ENCODE peak calls at places on chromosomes 2 and 18, in nine cellular contexts. One of them, this sample, is unnamed.

GRCh38 chr2:215590353-215590752 is 154.5 kb upstream of the FN1 start:
- DNase-seq in activated naive CD4-positive, alpha-beta T cell treated with anti-CD3 and anti-CD28 coated beads, Interleukin-2, amount 50 U/mL, for 72 hours: no peak
- DNase-seq in neural progenitor cell: no peak
- DNase-seq in left colon: no peak
- DNase-seq in epithelial cell of esophagus: peak
- DNase-seq in GM06990: no peak
- DNase-seq in neural crest cell: no peak
- DNase-seq in H7: no peak
- DNase-seq in stimulated activated CD4-positive, alpha-beta T cell treated with anti-CD3 and anti-CD28 coated beads, TNF-alpha, amount 100 ng/mL, for 1 hour: no peak
- DNase-seq in this sample: no peak

GRCh38 chr2:39772086-39772811 is 6.8 kb downstream of the THUMPD2 start:
- DNase-seq in activated naive CD4-positive, alpha-beta T cell treated with anti-CD3 and anti-CD28 coated beads, Interleukin-2, amount 50 U/mL, for 72 hours: no peak
- DNase-seq in neural progenitor cell: no peak
- DNase-seq in left colon: no peak
- DNase-seq in epithelial cell of esophagus: peak
- DNase-seq in GM06990: no peak
- DNase-seq in neural crest cell: no peak
- DNase-seq in H7: no peak
- DNase-seq in stimulated activated CD4-positive, alpha-beta T cell treated with anti-CD3 and anti-CD28 coated beads, TNF-alpha, amount 100 ng/mL, for 1 hour: no peak
- DNase-seq in this sample: no peak

GRCh38 chr18:57073516-57074187 is 73.2 kb upstream of the BOD1L2 start:
- DNase-seq in activated naive CD4-positive, alpha-beta T cell treated with anti-CD3 and anti-CD28 coated beads, Interleukin-2, amount 50 U/mL, for 72 hours: no peak
- DNase-seq in neural progenitor cell: no peak
- DNase-seq in left colon: no peak
- DNase-seq in epithelial cell of esophagus: no peak
- DNase-seq in GM06990: no peak
- DNase-seq in neural crest cell: no peak
- DNase-seq in H7: no peak
- DNase-seq in stimulated activated CD4-positive, alpha-beta T cell treated with anti-CD3 and anti-CD28 coated beads, TNF-alpha, amount 100 ng/mL, for 1 hour: no peak
- DNase-seq in this sample: no peak

GRCh38 chr18:77560334-77560970 is 310.8 kb downstream of the GALR1 start:
- DNase-seq in activated naive CD4-positive, alpha-beta T cell treated with anti-CD3 and anti-CD28 coated beads, Interleukin-2, amount 50 U/mL, for 72 hours: no peak
- DNase-seq in neural progenitor cell: no peak
- DNase-seq in left colon: no peak
- DNase-seq in epithelial cell of esophagus: no peak
- DNase-seq in GM06990: no peak
- DNase-seq in neural crest cell: no peak
- DNase-seq in H7: no peak
- DNase-seq in stimulated activated CD4-positive, alpha-beta T cell treated with anti-CD3 and anti-CD28 coated beads, TNF-alpha, amount 100 ng/mL, for 1 hour: no peak
- DNase-seq in this sample: no peak

GRCh38 chr2:10504994-10505820 is 57.1 kb upstream of the ODC1 start:
- DNase-seq in activated naive CD4-positive, alpha-beta T cell treated with anti-CD3 and anti-CD28 coated beads, Interleukin-2, amount 50 U/mL, for 72 hours: no peak
- DNase-seq in neural progenitor cell: no peak
- DNase-seq in left colon: no peak
- DNase-seq in epithelial cell of esophagus: no peak
- DNase-seq in GM06990: no peak
- DNase-seq in neural crest cell: no peak
- DNase-seq in H7: peak
- DNase-seq in stimulated activated CD4-positive, alpha-beta T cell treated with anti-CD3 and anti-CD28 coated beads, TNF-alpha, amount 100 ng/mL, for 1 hour: no peak
- DNase-seq in this sample: no peak

GRCh38 chr2:84491741-84492140 is 24.6 kb upstream of the DNAH6 start:
- DNase-seq in activated naive CD4-positive, alpha-beta T cell treated with anti-CD3 and anti-CD28 coated beads, Interleukin-2, amount 50 U/mL, for 72 hours: no peak
- DNase-seq in neural progenitor cell: no peak
- DNase-seq in left colon: no peak
- DNase-seq in epithelial cell of esophagus: no peak
- DNase-seq in GM06990: no peak
- DNase-seq in neural crest cell: no peak
- DNase-seq in H7: no peak
- DNase-seq in stimulated activated CD4-positive, alpha-beta T cell treated with anti-CD3 and anti-CD28 coated beads, TNF-alpha, amount 100 ng/mL, for 1 hour: no peak
- DNase-seq in this sample: no peak

GRCh38 chr2:43171789-43172188 is 54.6 kb downstream of the ZFP36L2 start:
- DNase-seq in activated naive CD4-positive, alpha-beta T cell treated with anti-CD3 and anti-CD28 coated beads, Interleukin-2, amount 50 U/mL, for 72 hours: no peak
- DNase-seq in neural progenitor cell: no peak
- DNase-seq in left colon: peak
- DNase-seq in epithelial cell of esophagus: no peak
- DNase-seq in GM06990: no peak
- DNase-seq in neural crest cell: no peak
- DNase-seq in H7: no peak
- DNase-seq in stimulated activated CD4-positive, alpha-beta T cell treated with anti-CD3 and anti-CD28 coated beads, TNF-alpha, amount 100 ng/mL, for 1 hour: no peak
- DNase-seq in this sample: no peak

GRCh38 chr18:49061239-49061905 is 110.6 kb upstream of the SMAD7 start:
- DNase-seq in activated naive CD4-positive, alpha-beta T cell treated with anti-CD3 and anti-CD28 coated beads, Interleukin-2, amount 50 U/mL, for 72 hours: no peak
- DNase-seq in neural progenitor cell: no peak
- DNase-seq in left colon: no peak
- DNase-seq in epithelial cell of esophagus: no peak
- DNase-seq in GM06990: no peak
- DNase-seq in neural crest cell: no peak
- DNase-seq in H7: no peak
- DNase-seq in stimulated activated CD4-positive, alpha-beta T cell treated with anti-CD3 and anti-CD28 coated beads, TNF-alpha, amount 100 ng/mL, for 1 hour: no peak
- DNase-seq in this sample: no peak

GRCh38 chr2:188850786-188851185 is 123.4 kb upstream of the COL3A1 start:
- DNase-seq in activated naive CD4-positive, alpha-beta T cell treated with anti-CD3 and anti-CD28 coated beads, Interleukin-2, amount 50 U/mL, for 72 hours: no peak
- DNase-seq in neural progenitor cell: no peak
- DNase-seq in left colon: no peak
- DNase-seq in epithelial cell of esophagus: no peak
- DNase-seq in GM06990: no peak
- DNase-seq in neural crest cell: no peak
- DNase-seq in H7: no peak
- DNase-seq in stimulated activated CD4-positive, alpha-beta T cell treated with anti-CD3 and anti-CD28 coated beads, TNF-alpha, amount 100 ng/mL, for 1 hour: no peak
- DNase-seq in this sample: no peak

GRCh38 chr18:22816266-22817176 is 116.6 kb upstream of the RBBP8 start:
- DNase-seq in activated naive CD4-positive, alpha-beta T cell treated with anti-CD3 and anti-CD28 coated beads, Interleukin-2, amount 50 U/mL, for 72 hours: no peak
- DNase-seq in neural progenitor cell: no peak
- DNase-seq in left colon: peak
- DNase-seq in epithelial cell of esophagus: no peak
- DNase-seq in GM06990: no peak
- DNase-seq in neural crest cell: no peak
- DNase-seq in H7: no peak
- DNase-seq in stimulated activated CD4-positive, alpha-beta T cell treated with anti-CD3 and anti-CD28 coated beads, TNF-alpha, amount 100 ng/mL, for 1 hour: no peak
- DNase-seq in this sample: no peak

GRCh38 chr2:100230754-100231153 is 88.4 kb upstream of the AFF3 start:
- DNase-seq in activated naive CD4-positive, alpha-beta T cell treated with anti-CD3 and anti-CD28 coated beads, Interleukin-2, amount 50 U/mL, for 72 hours: no peak
- DNase-seq in neural progenitor cell: no peak
- DNase-seq in left colon: no peak
- DNase-seq in epithelial cell of esophagus: no peak
- DNase-seq in GM06990: no peak
- DNase-seq in neural crest cell: no peak
- DNase-seq in H7: no peak
- DNase-seq in stimulated activated CD4-positive, alpha-beta T cell treated with anti-CD3 and anti-CD28 coated beads, TNF-alpha, amount 100 ng/mL, for 1 hour: no peak
- DNase-seq in this sample: no peak

GRCh38 chr2:121356058-121356640 is 71.1 kb upstream of the TFCP2L1 start:
- DNase-seq in activated naive CD4-positive, alpha-beta T cell treated with anti-CD3 and anti-CD28 coated beads, Interleukin-2, amount 50 U/mL, for 72 hours: peak
- DNase-seq in neural progenitor cell: peak
- DNase-seq in left colon: peak
- DNase-seq in epithelial cell of esophagus: peak
- DNase-seq in GM06990: no peak
- DNase-seq in neural crest cell: peak
- DNase-seq in H7: peak
- DNase-seq in stimulated activated CD4-positive, alpha-beta T cell treated with anti-CD3 and anti-CD28 coated beads, TNF-alpha, amount 100 ng/mL, for 1 hour: no peak
- DNase-seq in this sample: peak

GRCh38 chr2:134137182-134137595 is 116.7 kb upstream of the MGAT5 start:
- DNase-seq in activated naive CD4-positive, alpha-beta T cell treated with anti-CD3 and anti-CD28 coated beads, Interleukin-2, amount 50 U/mL, for 72 hours: no peak
- DNase-seq in neural progenitor cell: no peak
- DNase-seq in left colon: no peak
- DNase-seq in epithelial cell of esophagus: peak
- DNase-seq in GM06990: no peak
- DNase-seq in neural crest cell: no peak
- DNase-seq in H7: no peak
- DNase-seq in stimulated activated CD4-positive, alpha-beta T cell treated with anti-CD3 and anti-CD28 coated beads, TNF-alpha, amount 100 ng/mL, for 1 hour: no peak
- DNase-seq in this sample: no peak

GRCh38 chr18:69951182-69951581 is 3.5 kb upstream of the CD226 start:
- DNase-seq in activated naive CD4-positive, alpha-beta T cell treated with anti-CD3 and anti-CD28 coated beads, Interleukin-2, amount 50 U/mL, for 72 hours: no peak
- DNase-seq in neural progenitor cell: no peak
- DNase-seq in left colon: no peak
- DNase-seq in epithelial cell of esophagus: no peak
- DNase-seq in GM06990: no peak
- DNase-seq in neural crest cell: no peak
- DNase-seq in H7: no peak
- DNase-seq in stimulated activated CD4-positive, alpha-beta T cell treated with anti-CD3 and anti-CD28 coated beads, TNF-alpha, amount 100 ng/mL, for 1 hour: no peak
- DNase-seq in this sample: no peak

GRCh38 chr2:48548871-48549270 is 18.9 kb downstream of the STON1 start:
- DNase-seq in activated naive CD4-positive, alpha-beta T cell treated with anti-CD3 and anti-CD28 coated beads, Interleukin-2, amount 50 U/mL, for 72 hours: no peak
- DNase-seq in neural progenitor cell: peak
- DNase-seq in left colon: no peak
- DNase-seq in epithelial cell of esophagus: no peak
- DNase-seq in GM06990: no peak
- DNase-seq in neural crest cell: no peak
- DNase-seq in H7: no peak
- DNase-seq in stimulated activated CD4-positive, alpha-beta T cell treated with anti-CD3 and anti-CD28 coated beads, TNF-alpha, amount 100 ng/mL, for 1 hour: no peak
- DNase-seq in this sample: no peak

GRCh38 chr2:177611310-177611886 is 218.8 kb downstream of the AGPS start:
- DNase-seq in activated naive CD4-positive, alpha-beta T cell treated with anti-CD3 and anti-CD28 coated beads, Interleukin-2, amount 50 U/mL, for 72 hours: no peak
- DNase-seq in neural progenitor cell: no peak
- DNase-seq in left colon: no peak
- DNase-seq in epithelial cell of esophagus: peak
- DNase-seq in GM06990: no peak
- DNase-seq in neural crest cell: no peak
- DNase-seq in H7: no peak
- DNase-seq in stimulated activated CD4-positive, alpha-beta T cell treated with anti-CD3 and anti-CD28 coated beads, TNF-alpha, amount 100 ng/mL, for 1 hour: no peak
- DNase-seq in this sample: no peak

GRCh38 chr2:170054996-170055395 is 123.0 kb upstream of the MYO3B start:
- DNase-seq in activated naive CD4-positive, alpha-beta T cell treated with anti-CD3 and anti-CD28 coated beads, Interleukin-2, amount 50 U/mL, for 72 hours: no peak
- DNase-seq in neural progenitor cell: no peak
- DNase-seq in left colon: no peak
- DNase-seq in epithelial cell of esophagus: no peak
- DNase-seq in GM06990: no peak
- DNase-seq in neural crest cell: no peak
- DNase-seq in H7: no peak
- DNase-seq in stimulated activated CD4-positive, alpha-beta T cell treated with anti-CD3 and anti-CD28 coated beads, TNF-alpha, amount 100 ng/mL, for 1 hour: no peak
- DNase-seq in this sample: no peak

GRCh38 chr18:75212626-75213110 is 2.1 kb downstream of the TSHZ1 start:
- DNase-seq in activated naive CD4-positive, alpha-beta T cell treated with anti-CD3 and anti-CD28 coated beads, Interleukin-2, amount 50 U/mL, for 72 hours: no peak
- DNase-seq in neural progenitor cell: no peak
- DNase-seq in left colon: no peak
- DNase-seq in epithelial cell of esophagus: peak
- DNase-seq in GM06990: no peak
- DNase-seq in neural crest cell: no peak
- DNase-seq in H7: no peak
- DNase-seq in stimulated activated CD4-positive, alpha-beta T cell treated with anti-CD3 and anti-CD28 coated beads, TNF-alpha, amount 100 ng/mL, for 1 hour: no peak
- DNase-seq in this sample: no peak

GRCh38 chr2:33680906-33681305 is 81.8 kb upstream of the FAM98A start:
- DNase-seq in activated naive CD4-positive, alpha-beta T cell treated with anti-CD3 and anti-CD28 coated beads, Interleukin-2, amount 50 U/mL, for 72 hours: no peak
- DNase-seq in neural progenitor cell: no peak
- DNase-seq in left colon: no peak
- DNase-seq in epithelial cell of esophagus: no peak
- DNase-seq in GM06990: no peak
- DNase-seq in neural crest cell: no peak
- DNase-seq in H7: no peak
- DNase-seq in stimulated activated CD4-positive, alpha-beta T cell treated with anti-CD3 and anti-CD28 coated beads, TNF-alpha, amount 100 ng/mL, for 1 hour: no peak
- DNase-seq in this sample: no peak

GRCh38 chr2:85468704-85469349 is 50.3 kb downstream of the SH2D6 start:
- DNase-seq in activated naive CD4-positive, alpha-beta T cell treated with anti-CD3 and anti-CD28 coated beads, Interleukin-2, amount 50 U/mL, for 72 hours: no peak
- DNase-seq in neural progenitor cell: peak
- DNase-seq in left colon: peak
- DNase-seq in epithelial cell of esophagus: peak
- DNase-seq in GM06990: no peak
- DNase-seq in neural crest cell: no peak
- DNase-seq in H7: peak
- DNase-seq in stimulated activated CD4-positive, alpha-beta T cell treated with anti-CD3 and anti-CD28 coated beads, TNF-alpha, amount 100 ng/mL, for 1 hour: no peak
- DNase-seq in this sample: no peak

GRCh38 chr18:35616664-35617423 is 35.3 kb downstream of the GALNT1 start:
- DNase-seq in activated naive CD4-positive, alpha-beta T cell treated with anti-CD3 and anti-CD28 coated beads, Interleukin-2, amount 50 U/mL, for 72 hours: peak
- DNase-seq in neural progenitor cell: no peak
- DNase-seq in left colon: peak
- DNase-seq in epithelial cell of esophagus: peak
- DNase-seq in GM06990: peak
- DNase-seq in neural crest cell: no peak
- DNase-seq in H7: no peak
- DNase-seq in stimulated activated CD4-positive, alpha-beta T cell treated with anti-CD3 and anti-CD28 coated beads, TNF-alpha, amount 100 ng/mL, for 1 hour: peak
- DNase-seq in this sample: peak

GRCh38 chr2:233418052-233418760 is 63.9 kb downstream of the DGKD start:
- DNase-seq in activated naive CD4-positive, alpha-beta T cell treated with anti-CD3 and anti-CD28 coated beads, Interleukin-2, amount 50 U/mL, for 72 hours: no peak
- DNase-seq in neural progenitor cell: no peak
- DNase-seq in left colon: no peak
- DNase-seq in epithelial cell of esophagus: no peak
- DNase-seq in GM06990: no peak
- DNase-seq in neural crest cell: no peak
- DNase-seq in H7: no peak
- DNase-seq in stimulated activated CD4-positive, alpha-beta T cell treated with anti-CD3 and anti-CD28 coated beads, TNF-alpha, amount 100 ng/mL, for 1 hour: no peak
- DNase-seq in this sample: no peak

GRCh38 chr18:63505566-63506335 is 29.0 kb downstream of the SERPINB5 start:
- DNase-seq in activated naive CD4-positive, alpha-beta T cell treated with anti-CD3 and anti-CD28 coated beads, Interleukin-2, amount 50 U/mL, for 72 hours: peak
- DNase-seq in neural progenitor cell: peak
- DNase-seq in left colon: peak
- DNase-seq in epithelial cell of esophagus: peak
- DNase-seq in GM06990: no peak
- DNase-seq in neural crest cell: no peak
- DNase-seq in H7: peak
- DNase-seq in stimulated activated CD4-positive, alpha-beta T cell treated with anti-CD3 and anti-CD28 coated beads, TNF-alpha, amount 100 ng/mL, for 1 hour: no peak
- DNase-seq in this sample: peak

GRCh38 chr2:21055879-21056790 is 12.3 kb upstream of the APOB start:
- DNase-seq in activated naive CD4-positive, alpha-beta T cell treated with anti-CD3 and anti-CD28 coated beads, Interleukin-2, amount 50 U/mL, for 72 hours: no peak
- DNase-seq in neural progenitor cell: no peak
- DNase-seq in left colon: no peak
- DNase-seq in epithelial cell of esophagus: no peak
- DNase-seq in GM06990: no peak
- DNase-seq in neural crest cell: no peak
- DNase-seq in H7: no peak
- DNase-seq in stimulated activated CD4-positive, alpha-beta T cell treated with anti-CD3 and anti-CD28 coated beads, TNF-alpha, amount 100 ng/mL, for 1 hour: no peak
- DNase-seq in this sample: no peak

GRCh38 chr18:1412660-1413659 is 508.3 kb downstream of the ADCYAP1 start:
- DNase-seq in activated naive CD4-positive, alpha-beta T cell treated with anti-CD3 and anti-CD28 coated beads, Interleukin-2, amount 50 U/mL, for 72 hours: no peak
- DNase-seq in neural progenitor cell: no peak
- DNase-seq in left colon: no peak
- DNase-seq in epithelial cell of esophagus: peak
- DNase-seq in GM06990: no peak
- DNase-seq in neural crest cell: no peak
- DNase-seq in H7: no peak
- DNase-seq in stimulated activated CD4-positive, alpha-beta T cell treated with anti-CD3 and anti-CD28 coated beads, TNF-alpha, amount 100 ng/mL, for 1 hour: no peak
- DNase-seq in this sample: no peak

GRCh38 chr2:197349699-197350098 is 39.1 kb upstream of the ANKRD44 start:
- DNase-seq in activated naive CD4-positive, alpha-beta T cell treated with anti-CD3 and anti-CD28 coated beads, Interleukin-2, amount 50 U/mL, for 72 hours: no peak
- DNase-seq in neural progenitor cell: no peak
- DNase-seq in left colon: no peak
- DNase-seq in epithelial cell of esophagus: no peak
- DNase-seq in GM06990: no peak
- DNase-seq in neural crest cell: no peak
- DNase-seq in H7: no peak
- DNase-seq in stimulated activated CD4-positive, alpha-beta T cell treated with anti-CD3 and anti-CD28 coated beads, TNF-alpha, amount 100 ng/mL, for 1 hour: no peak
- DNase-seq in this sample: no peak

GRCh38 chr18:22378672-22379282 is 38.9 kb downstream of the CTAGE1 start:
- DNase-seq in activated naive CD4-positive, alpha-beta T cell treated with anti-CD3 and anti-CD28 coated beads, Interleukin-2, amount 50 U/mL, for 72 hours: no peak
- DNase-seq in neural progenitor cell: peak
- DNase-seq in left colon: peak
- DNase-seq in epithelial cell of esophagus: peak
- DNase-seq in GM06990: no peak
- DNase-seq in neural crest cell: peak
- DNase-seq in H7: peak
- DNase-seq in stimulated activated CD4-positive, alpha-beta T cell treated with anti-CD3 and anti-CD28 coated beads, TNF-alpha, amount 100 ng/mL, for 1 hour: no peak
- DNase-seq in this sample: no peak

GRCh38 chr2:179268277-179268935 is 3.8 kb upstream of the SESTD1 start:
- DNase-seq in activated naive CD4-positive, alpha-beta T cell treated with anti-CD3 and anti-CD28 coated beads, Interleukin-2, amount 50 U/mL, for 72 hours: peak
- DNase-seq in neural progenitor cell: peak
- DNase-seq in left colon: no peak
- DNase-seq in epithelial cell of esophagus: peak
- DNase-seq in GM06990: peak
- DNase-seq in neural crest cell: no peak
- DNase-seq in H7: no peak
- DNase-seq in stimulated activated CD4-positive, alpha-beta T cell treated with anti-CD3 and anti-CD28 coated beads, TNF-alpha, amount 100 ng/mL, for 1 hour: no peak
- DNase-seq in this sample: no peak

GRCh38 chr2:129256642-129257041 is 722.8 kb upstream of the RAB6C start:
- DNase-seq in activated naive CD4-positive, alpha-beta T cell treated with anti-CD3 and anti-CD28 coated beads, Interleukin-2, amount 50 U/mL, for 72 hours: no peak
- DNase-seq in neural progenitor cell: no peak
- DNase-seq in left colon: no peak
- DNase-seq in epithelial cell of esophagus: no peak
- DNase-seq in GM06990: no peak
- DNase-seq in neural crest cell: no peak
- DNase-seq in H7: no peak
- DNase-seq in stimulated activated CD4-positive, alpha-beta T cell treated with anti-CD3 and anti-CD28 coated beads, TNF-alpha, amount 100 ng/mL, for 1 hour: no peak
- DNase-seq in this sample: no peak

This sample was measured in GM10248.